ENCODE peak calls at places on chromosomes 5 and 9, in five cellular contexts. One of them, this sample, is unnamed.
A peak's percentile ranks its signal among the peaks of the same experiment; 100 is the strongest.

GRCh38 chr9:104868687-104869404 is 59.1 kb downstream of the ABCA1 start:
- DNase-seq in M059J: peak; percentile 86
- DNase-seq in D341Med: no peak
- DNase-seq in HuH-7: peak; percentile 94
- DNase-seq in left ventricle myocardium inferior: peak; percentile 69
- DNase-seq in this sample: peak; percentile 87

GRCh38 chr9:113381909-113382411 is 5.2 kb upstream of the HDHD3 start:
- DNase-seq in M059J: no peak
- DNase-seq in D341Med: no peak
- DNase-seq in HuH-7: no peak
- DNase-seq in left ventricle myocardium inferior: no peak
- DNase-seq in this sample: no peak

GRCh38 chr5:31934156-31934555 is 240.0 kb downstream of the GOLPH3 start:
- DNase-seq in M059J: no peak
- DNase-seq in D341Med: no peak
- DNase-seq in HuH-7: no peak
- DNase-seq in left ventricle myocardium inferior: no peak
- DNase-seq in this sample: no peak

GRCh38 chr9:122371851-122372250 is 1.0 kb downstream of the PTGS1 start:
- DNase-seq in M059J: no peak
- DNase-seq in D341Med: no peak
- DNase-seq in HuH-7: no peak
- DNase-seq in left ventricle myocardium inferior: no peak
- DNase-seq in this sample: no peak

GRCh38 chr9:98862936-98863335 is 55.5 kb downstream of the GALNT12 start:
- DNase-seq in M059J: no peak
- DNase-seq in D341Med: no peak
- DNase-seq in HuH-7: no peak
- DNase-seq in left ventricle myocardium inferior: no peak
- DNase-seq in this sample: no peak

GRCh38 chr9:83041771-83042170 is 21.2 kb downstream of the RASEF start:
- DNase-seq in M059J: peak; percentile 88
- DNase-seq in D341Med: no peak
- DNase-seq in HuH-7: no peak
- DNase-seq in left ventricle myocardium inferior: no peak
- DNase-seq in this sample: no peak

GRCh38 chr5:83222906-83223305 is 145.6 kb downstream of the XRCC4 start:
- DNase-seq in M059J: no peak
- DNase-seq in D341Med: no peak
- DNase-seq in HuH-7: no peak
- DNase-seq in left ventricle myocardium inferior: no peak
- DNase-seq in this sample: no peak

GRCh38 chr5:56142620-56143431 is 90.3 kb downstream of the ANKRD55 start:
- DNase-seq in M059J: peak; percentile 89
- DNase-seq in D341Med: no peak
- DNase-seq in HuH-7: no peak
- DNase-seq in left ventricle myocardium inferior: no peak
- DNase-seq in this sample: no peak

GRCh38 chr9:131036529-131037335 is 27.8 kb downstream of the LAMC3 start:
- DNase-seq in M059J: no peak
- DNase-seq in D341Med: no peak
- DNase-seq in HuH-7: no peak
- DNase-seq in left ventricle myocardium inferior: peak; percentile 36
- DNase-seq in this sample: no peak

GRCh38 chr5:126806-127205 is 34.8 kb downstream of the PLEKHG4B start:
- DNase-seq in M059J: no peak
- DNase-seq in D341Med: no peak
- DNase-seq in HuH-7: no peak
- DNase-seq in left ventricle myocardium inferior: no peak
- DNase-seq in this sample: no peak

GRCh38 chr9:69604568-69605219 is 67.5 kb downstream of the APBA1 start:
- DNase-seq in M059J: peak; percentile 12
- DNase-seq in D341Med: no peak
- DNase-seq in HuH-7: no peak
- DNase-seq in left ventricle myocardium inferior: no peak
- DNase-seq in this sample: no peak